ENCODE peak calls at places on chromosomes 11 and 22, in ten cellular contexts. One of them, this sample, is unnamed.

GRCh38 chr22:48488611-48489456 is 1338.8 kb downstream of the BRD1 start:
- DNase-seq in tibial artery: no peak
- DNase-seq in ureter: no peak
- DNase-seq in endodermal cell: peak
- DNase-seq in stimulated activated CD4-positive, alpha-beta T cell treated with anti-CD3 and anti-CD28 coated beads, Interleukin-15, amount 100 ng/mL, for 24 hours: no peak
- DNase-seq in hepatic stellate cell: no peak
- DNase-seq in EL: no peak
- DNase-seq in OCI-M1: no peak
- DNase-seq in endothelial cell: peak
- DNase-seq in kidney tubule cell: no peak
- DNase-seq in this sample: no peak

GRCh38 chr22:37775785-37776638 is 31.7 kb upstream of the GCAT start:
- DNase-seq in stimulated activated CD4-positive, alpha-beta T cell treated with anti-CD3 and anti-CD28 coated beads, Interleukin-15, amount 100 ng/mL, for 24 hours: no peak
- DNase-seq in EL: peak
- DNase-seq in tibial artery: no peak
- DNase-seq in kidney tubule cell: peak
- DNase-seq in endothelial cell: no peak
- DNase-seq in OCI-M1: no peak
- DNase-seq in endodermal cell: no peak
- DNase-seq in hepatic stellate cell: peak
- DNase-seq in ureter: no peak
- DNase-seq in this sample: peak

GRCh38 chr11:85595285-85595884 is 31.8 kb downstream of the DLG2 start:
- DNase-seq in EL: peak
- DNase-seq in OCI-M1: peak
- DNase-seq in endothelial cell: no peak
- DNase-seq in tibial artery: no peak
- DNase-seq in stimulated activated CD4-positive, alpha-beta T cell treated with anti-CD3 and anti-CD28 coated beads, Interleukin-15, amount 100 ng/mL, for 24 hours: no peak
- DNase-seq in kidney tubule cell: peak
- DNase-seq in endodermal cell: no peak
- DNase-seq in ureter: no peak
- DNase-seq in hepatic stellate cell: peak
- DNase-seq in this sample: peak

GRCh38 chr11:662689-663274 is 25.7 kb downstream of the DRD4 start:
- DNase-seq in EL: peak
- DNase-seq in endodermal cell: peak
- DNase-seq in tibial artery: peak
- DNase-seq in kidney tubule cell: peak
- DNase-seq in OCI-M1: peak
- DNase-seq in stimulated activated CD4-positive, alpha-beta T cell treated with anti-CD3 and anti-CD28 coated beads, Interleukin-15, amount 100 ng/mL, for 24 hours: peak
- DNase-seq in hepatic stellate cell: peak
- DNase-seq in endothelial cell: peak
- DNase-seq in ureter: peak
- DNase-seq in this sample: peak

GRCh38 chr22:46052801-46053562 is 76.0 kb upstream of the WNT7B start:
- DNase-seq in OCI-M1: peak
- DNase-seq in endodermal cell: peak
- DNase-seq in ureter: no peak
- DNase-seq in hepatic stellate cell: no peak
- DNase-seq in tibial artery: peak
- DNase-seq in kidney tubule cell: peak
- DNase-seq in EL: peak
- DNase-seq in stimulated activated CD4-positive, alpha-beta T cell treated with anti-CD3 and anti-CD28 coated beads, Interleukin-15, amount 100 ng/mL, for 24 hours: peak
- DNase-seq in endothelial cell: no peak
- DNase-seq in this sample: peak

GRCh38 chr11:69358398-69359080 is 64.6 kb downstream of the MYEOV start:
- DNase-seq in OCI-M1: no peak
- DNase-seq in endodermal cell: peak
- DNase-seq in EL: no peak
- DNase-seq in stimulated activated CD4-positive, alpha-beta T cell treated with anti-CD3 and anti-CD28 coated beads, Interleukin-15, amount 100 ng/mL, for 24 hours: no peak
- DNase-seq in endothelial cell: no peak
- DNase-seq in kidney tubule cell: no peak
- DNase-seq in hepatic stellate cell: no peak
- DNase-seq in ureter: peak
- DNase-seq in tibial artery: no peak
- DNase-seq in this sample: no peak

GRCh38 chr11:77590194-77590591 is 440 bp downstream of the AQP11 start:
- DNase-seq in OCI-M1: no peak
- DNase-seq in EL: peak
- DNase-seq in kidney tubule cell: peak
- DNase-seq in hepatic stellate cell: peak
- DNase-seq in ureter: no peak
- DNase-seq in tibial artery: peak
- DNase-seq in stimulated activated CD4-positive, alpha-beta T cell treated with anti-CD3 and anti-CD28 coated beads, Interleukin-15, amount 100 ng/mL, for 24 hours: no peak
- DNase-seq in endothelial cell: peak
- DNase-seq in endodermal cell: peak
- DNase-seq in this sample: peak

GRCh38 chr22:46515208-46516111 is 22.0 kb downstream of the CELSR1 start:
- DNase-seq in OCI-M1: no peak
- DNase-seq in tibial artery: no peak
- DNase-seq in endothelial cell: no peak
- DNase-seq in endodermal cell: peak
- DNase-seq in hepatic stellate cell: no peak
- DNase-seq in stimulated activated CD4-positive, alpha-beta T cell treated with anti-CD3 and anti-CD28 coated beads, Interleukin-15, amount 100 ng/mL, for 24 hours: no peak
- DNase-seq in EL: peak
- DNase-seq in ureter: no peak
- DNase-seq in kidney tubule cell: peak
- DNase-seq in this sample: peak

GRCh38 chr22:38418589-38418988 is 36.4 kb downstream of the KCNJ4 start:
- DNase-seq in kidney tubule cell: no peak
- DNase-seq in tibial artery: no peak
- DNase-seq in stimulated activated CD4-positive, alpha-beta T cell treated with anti-CD3 and anti-CD28 coated beads, Interleukin-15, amount 100 ng/mL, for 24 hours: no peak
- DNase-seq in ureter: no peak
- DNase-seq in hepatic stellate cell: no peak
- DNase-seq in EL: no peak
- DNase-seq in endothelial cell: no peak
- DNase-seq in endodermal cell: no peak
- DNase-seq in OCI-M1: no peak
- DNase-seq in this sample: no peak